ENCODE peak calls at places on chromosomes 12 and 14, in nine cellular contexts. One of them, this sample, is unnamed.
A peak's percentile ranks its signal among the peaks of the same experiment; 100 is the strongest.

GRCh38 chr14:98458702-98459101 is 813.3 kb downstream of the BCL11B start:
- DNase-seq in uterus: no peak
- DNase-seq in adrenal gland: no peak
- DNase-seq in breast epithelium: no peak
- DNase-seq in suprapubic skin: no peak
- DNase-seq in sigmoid colon: no peak
- DNase-seq in IMR-90: no peak
- DNase-seq in stomach: no peak
- DNase-seq in vagina: no peak
- DNase-seq in this sample: no peak

GRCh38 chr14:99759546-99759925 is 33.7 kb upstream of the EML1 start:
- DNase-seq in uterus: peak; percentile 25
- DNase-seq in adrenal gland: peak; percentile 45
- DNase-seq in breast epithelium: no peak
- DNase-seq in suprapubic skin: peak; percentile 50
- DNase-seq in sigmoid colon: peak; percentile 46
- DNase-seq in IMR-90: no peak
- DNase-seq in stomach: no peak
- DNase-seq in vagina: no peak
- DNase-seq in this sample: no peak

GRCh38 chr12:57543666-57544065 is 3.3 kb downstream of the DCTN2 start:
- DNase-seq in uterus: no peak
- DNase-seq in adrenal gland: no peak
- DNase-seq in breast epithelium: no peak
- DNase-seq in suprapubic skin: no peak
- DNase-seq in sigmoid colon: no peak
- DNase-seq in IMR-90: peak; percentile 18
- DNase-seq in stomach: no peak
- DNase-seq in vagina: no peak
- DNase-seq in this sample: no peak

GRCh38 chr12:123532808-123533649 is 490 bp downstream of the RILPL1 start:
- DNase-seq in uterus: no peak
- DNase-seq in adrenal gland: peak; percentile 88
- DNase-seq in breast epithelium: no peak
- DNase-seq in suprapubic skin: peak; percentile 74
- DNase-seq in sigmoid colon: peak; percentile 75
- DNase-seq in IMR-90: peak; percentile 24
- DNase-seq in stomach: peak; percentile 28
- DNase-seq in vagina: no peak
- DNase-seq in this sample: peak; percentile 22

GRCh38 chr12:57178213-57178612 is 30.8 kb upstream of the LRP1-AS start:
- DNase-seq in uterus: no peak
- DNase-seq in adrenal gland: no peak
- DNase-seq in breast epithelium: no peak
- DNase-seq in suprapubic skin: no peak
- DNase-seq in sigmoid colon: no peak
- DNase-seq in IMR-90: no peak
- DNase-seq in stomach: no peak
- DNase-seq in vagina: no peak
- DNase-seq in this sample: no peak

GRCh38 chr12:122980192-122981035 is at the start of gene ARL6IP4:
- DNase-seq in uterus: no peak
- DNase-seq in adrenal gland: no peak
- DNase-seq in breast epithelium: no peak
- DNase-seq in suprapubic skin: peak; percentile 68
- DNase-seq in sigmoid colon: no peak
- DNase-seq in IMR-90: peak; percentile 54
- DNase-seq in stomach: peak; percentile 70
- DNase-seq in vagina: no peak
- DNase-seq in this sample: no peak

GRCh38 chr12:118586433-118586832 is 210.1 kb downstream of the SUDS3 start:
- DNase-seq in uterus: no peak
- DNase-seq in adrenal gland: no peak
- DNase-seq in breast epithelium: no peak
- DNase-seq in suprapubic skin: no peak
- DNase-seq in sigmoid colon: no peak
- DNase-seq in IMR-90: no peak
- DNase-seq in stomach: no peak
- DNase-seq in vagina: no peak
- DNase-seq in this sample: no peak

GRCh38 chr12:70365648-70366518 is at the start of gene KCNMB4:
- DNase-seq in uterus: peak; percentile 30
- DNase-seq in adrenal gland: peak; percentile 59
- DNase-seq in breast epithelium: peak; percentile 57
- DNase-seq in suprapubic skin: peak; percentile 77
- DNase-seq in sigmoid colon: peak; percentile 80
- DNase-seq in IMR-90: peak; percentile 10
- DNase-seq in stomach: peak; percentile 49
- DNase-seq in vagina: no peak
- DNase-seq in this sample: peak; percentile 33

GRCh38 chr14:36238666-36239363 is 62.3 kb upstream of the PTCSC3 start:
- DNase-seq in uterus: no peak
- DNase-seq in adrenal gland: no peak
- DNase-seq in breast epithelium: no peak
- DNase-seq in suprapubic skin: no peak
- DNase-seq in sigmoid colon: no peak
- DNase-seq in IMR-90: peak; percentile 70
- DNase-seq in stomach: no peak
- DNase-seq in vagina: no peak
- DNase-seq in this sample: no peak

GRCh38 chr14:73997108-73997943 is 21.8 kb downstream of the ENTPD5 start:
- DNase-seq in uterus: no peak
- DNase-seq in adrenal gland: no peak
- DNase-seq in breast epithelium: no peak
- DNase-seq in suprapubic skin: no peak
- DNase-seq in sigmoid colon: no peak
- DNase-seq in IMR-90: no peak
- DNase-seq in stomach: no peak
- DNase-seq in vagina: no peak
- DNase-seq in this sample: no peak

GRCh38 chr14:34113051-34113511 is 162.2 kb upstream of the EGLN3 start:
- DNase-seq in uterus: no peak
- DNase-seq in adrenal gland: no peak
- DNase-seq in breast epithelium: no peak
- DNase-seq in suprapubic skin: no peak
- DNase-seq in sigmoid colon: no peak
- DNase-seq in IMR-90: peak; percentile 31
- DNase-seq in stomach: no peak
- DNase-seq in vagina: no peak
- DNase-seq in this sample: no peak

GRCh38 chr14:55589171-55589570 is 9.2 kb downstream of the KTN1 start:
- DNase-seq in uterus: no peak
- DNase-seq in adrenal gland: peak; percentile 70
- DNase-seq in breast epithelium: no peak
- DNase-seq in suprapubic skin: no peak
- DNase-seq in sigmoid colon: no peak
- DNase-seq in IMR-90: no peak
- DNase-seq in stomach: no peak
- DNase-seq in vagina: no peak
- DNase-seq in this sample: no peak

GRCh38 chr12:45669093-45669492 is 60.4 kb upstream of the ARID2 start:
- DNase-seq in uterus: no peak
- DNase-seq in adrenal gland: no peak
- DNase-seq in breast epithelium: no peak
- DNase-seq in suprapubic skin: no peak
- DNase-seq in sigmoid colon: no peak
- DNase-seq in IMR-90: peak; percentile 64
- DNase-seq in stomach: no peak
- DNase-seq in vagina: no peak
- DNase-seq in this sample: no peak

GRCh38 chr14:100067481-100067880 is 2.3 kb downstream of the EVL start:
- DNase-seq in uterus: no peak
- DNase-seq in adrenal gland: no peak
- DNase-seq in breast epithelium: no peak
- DNase-seq in suprapubic skin: no peak
- DNase-seq in sigmoid colon: no peak
- DNase-seq in IMR-90: no peak
- DNase-seq in stomach: no peak
- DNase-seq in vagina: no peak
- DNase-seq in this sample: no peak

GRCh38 chr14:57526942-57527341 is 33.3 kb upstream of the CCDC198 start:
- DNase-seq in uterus: no peak
- DNase-seq in adrenal gland: no peak
- DNase-seq in breast epithelium: no peak
- DNase-seq in suprapubic skin: no peak
- DNase-seq in sigmoid colon: no peak
- DNase-seq in IMR-90: no peak
- DNase-seq in stomach: no peak
- DNase-seq in vagina: no peak
- DNase-seq in this sample: no peak

GRCh38 chr14:100294213-100294962 is 11.9 kb downstream of the SLC25A29 start:
- DNase-seq in uterus: peak; percentile 13
- DNase-seq in adrenal gland: peak; percentile 84
- DNase-seq in breast epithelium: no peak
- DNase-seq in suprapubic skin: peak; percentile 63
- DNase-seq in sigmoid colon: no peak
- DNase-seq in IMR-90: no peak
- DNase-seq in stomach: no peak
- DNase-seq in vagina: no peak
- DNase-seq in this sample: no peak

GRCh38 chr12:13234045-13234641 is 37.6 kb downstream of the EMP1 start:
- DNase-seq in uterus: peak; percentile 60
- DNase-seq in adrenal gland: peak; percentile 19
- DNase-seq in breast epithelium: no peak
- DNase-seq in suprapubic skin: no peak
- DNase-seq in sigmoid colon: no peak
- DNase-seq in IMR-90: peak; percentile 70
- DNase-seq in stomach: peak; percentile 37
- DNase-seq in vagina: peak; percentile 82
- DNase-seq in this sample: peak; percentile 46

GRCh38 chr12:27284751-27285150 is 40.7 kb downstream of the STK38L start:
- DNase-seq in uterus: no peak
- DNase-seq in adrenal gland: no peak
- DNase-seq in breast epithelium: no peak
- DNase-seq in suprapubic skin: no peak
- DNase-seq in sigmoid colon: no peak
- DNase-seq in IMR-90: peak; percentile 85
- DNase-seq in stomach: no peak
- DNase-seq in vagina: no peak
- DNase-seq in this sample: no peak

GRCh38 chr14:92582706-92583452 is 69.3 kb downstream of the RIN3 start:
- DNase-seq in uterus: no peak
- DNase-seq in adrenal gland: no peak
- DNase-seq in breast epithelium: no peak
- DNase-seq in suprapubic skin: no peak
- DNase-seq in sigmoid colon: peak; percentile 46
- DNase-seq in IMR-90: no peak
- DNase-seq in stomach: no peak
- DNase-seq in vagina: no peak
- DNase-seq in this sample: no peak

GRCh38 chr12:114215766-114216165 is 190.2 kb downstream of the TBX5 start:
- DNase-seq in uterus: no peak
- DNase-seq in adrenal gland: no peak
- DNase-seq in breast epithelium: no peak
- DNase-seq in suprapubic skin: no peak
- DNase-seq in sigmoid colon: no peak
- DNase-seq in IMR-90: no peak
- DNase-seq in stomach: no peak
- DNase-seq in vagina: no peak
- DNase-seq in this sample: no peak

GRCh38 chr12:68762691-68763090 is 16.7 kb downstream of the SLC35E3 start:
- DNase-seq in uterus: no peak
- DNase-seq in adrenal gland: no peak
- DNase-seq in breast epithelium: no peak
- DNase-seq in suprapubic skin: no peak
- DNase-seq in sigmoid colon: no peak
- DNase-seq in IMR-90: no peak
- DNase-seq in stomach: no peak
- DNase-seq in vagina: no peak
- DNase-seq in this sample: no peak
- H3K36me3 ChIP-seq in uterus: no peaks in the 10 kb centered on the region
- H3K36me3 ChIP-seq in adrenal gland: no peaks in the 10 kb centered on the region
- H3K36me3 ChIP-seq in breast epithelium: no peaks in the 10 kb centered on the region
- H3K36me3 ChIP-seq in suprapubic skin: peaks cover 59% of the 10 kb centered on the region
- H3K36me3 ChIP-seq in sigmoid colon: peaks cover 64% of the 10 kb centered on the region
- H3K36me3 ChIP-seq in IMR-90: peaks cover 11% of the 10 kb centered on the region
- H3K36me3 ChIP-seq in stomach: peaks cover 88% of the 10 kb centered on the region
- H3K36me3 ChIP-seq in vagina: peaks cover 37% of the 10 kb centered on the region
- H3K36me3 ChIP-seq in this sample: no peaks in the 10 kb centered on the region

DNA sequence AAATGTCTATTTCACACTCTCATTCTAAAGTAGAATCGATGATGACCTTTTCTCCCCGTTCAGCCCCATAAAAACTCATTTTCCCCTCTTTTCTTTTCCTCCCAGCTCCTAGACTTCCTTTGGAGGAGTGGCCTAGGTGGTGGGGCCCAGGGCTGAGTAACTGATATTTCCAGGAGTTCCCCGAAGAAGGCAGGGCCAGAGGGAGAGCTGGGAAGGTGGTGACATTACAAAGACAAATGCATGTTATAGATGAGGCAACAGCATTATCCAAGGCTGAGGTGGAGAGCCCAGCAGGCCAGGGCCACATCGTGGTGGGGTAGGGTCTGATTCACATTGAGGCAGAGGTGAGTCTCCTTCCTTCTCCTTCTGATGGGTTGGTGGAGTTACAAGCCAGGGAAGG is 22.2 kb upstream of the HDAC7 start:
- DNase-seq in uterus: no peak
- DNase-seq in adrenal gland: peak; percentile 15
- DNase-seq in breast epithelium: no peak
- DNase-seq in suprapubic skin: no peak
- DNase-seq in sigmoid colon: no peak
- DNase-seq in IMR-90: peak; percentile 48
- DNase-seq in stomach: no peak
- DNase-seq in vagina: no peak
- DNase-seq in this sample: no peak
- TF ChIP-seq POLR2A in uterus: no peak
- TF ChIP-seq POLR2A in adrenal gland: no peak
- TF ChIP-seq POLR2A in breast epithelium: no peak
- TF ChIP-seq POLR2A in suprapubic skin: no peak
- TF ChIP-seq POLR2A in sigmoid colon: no peak
- TF ChIP-seq POLR2A in IMR-90: no peak
- TF ChIP-seq POLR2A in stomach: no peak
- TF ChIP-seq POLR2A in vagina: no peak
- TF ChIP-seq POLR2A in this sample: no peak

GRCh38 chr14:20031058-20031457 is 4.8 kb downstream of the OR4K13 start:
- DNase-seq in uterus: no peak
- DNase-seq in adrenal gland: no peak
- DNase-seq in breast epithelium: no peak
- DNase-seq in suprapubic skin: no peak
- DNase-seq in sigmoid colon: no peak
- DNase-seq in IMR-90: no peak
- DNase-seq in stomach: no peak
- DNase-seq in vagina: no peak
- DNase-seq in this sample: no peak
- H3K9me3 ChIP-seq in uterus: no peaks in the 10 kb centered on the region
- H3K9me3 ChIP-seq in adrenal gland: no peaks in the 10 kb centered on the region
- H3K9me3 ChIP-seq in breast epithelium: no peaks in the 10 kb centered on the region
- H3K9me3 ChIP-seq in suprapubic skin: no peaks in the 10 kb centered on the region
- H3K9me3 ChIP-seq in sigmoid colon: no peaks in the 10 kb centered on the region
- H3K9me3 ChIP-seq in IMR-90: peaks cover 11% of the 10 kb centered on the region
- H3K9me3 ChIP-seq in stomach: no peaks in the 10 kb centered on the region
- H3K9me3 ChIP-seq in vagina: no peaks in the 10 kb centered on the region
- H3K9me3 ChIP-seq in this sample: no peaks in the 10 kb centered on the region

DNA sequence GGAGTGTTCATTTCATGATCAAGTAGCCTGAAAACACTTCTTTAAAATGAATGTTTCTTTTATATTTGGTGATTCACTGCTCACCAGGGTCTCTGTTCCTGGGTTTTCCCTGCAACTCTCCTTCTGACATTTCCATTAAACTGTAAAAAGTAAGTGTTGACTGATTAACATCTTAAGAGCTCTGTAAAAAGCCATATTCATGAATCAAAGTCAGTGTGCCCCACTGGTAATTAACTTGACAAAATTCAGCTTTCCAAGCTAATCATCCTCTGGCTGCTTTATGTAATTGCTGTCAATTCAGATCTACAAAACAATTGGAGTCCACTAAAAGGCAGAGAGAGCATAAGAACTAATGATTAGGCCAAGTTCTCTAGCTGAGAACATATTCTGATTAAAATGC is 41.6 kb downstream of the CNTN1 start:
- DNase-seq in uterus: no peak
- DNase-seq in adrenal gland: no peak
- DNase-seq in breast epithelium: no peak
- DNase-seq in suprapubic skin: no peak
- DNase-seq in sigmoid colon: no peak
- DNase-seq in IMR-90: no peak
- DNase-seq in stomach: no peak
- DNase-seq in vagina: no peak
- DNase-seq in this sample: no peak
- H3K36me3 ChIP-seq in uterus: no peaks in the 10 kb centered on the region
- H3K36me3 ChIP-seq in adrenal gland: no peaks in the 10 kb centered on the region
- H3K36me3 ChIP-seq in breast epithelium: no peaks in the 10 kb centered on the region
- H3K36me3 ChIP-seq in suprapubic skin: no peaks in the 10 kb centered on the region
- H3K36me3 ChIP-seq in sigmoid colon: no peaks in the 10 kb centered on the region
- H3K36me3 ChIP-seq in IMR-90: no peaks in the 10 kb centered on the region
- H3K36me3 ChIP-seq in stomach: no peaks in the 10 kb centered on the region
- H3K36me3 ChIP-seq in vagina: no peaks in the 10 kb centered on the region
- H3K36me3 ChIP-seq in this sample: no peaks in the 10 kb centered on the region